ENCODE peak calls at places on chromosomes 16 and 17, in six cellular contexts. One of them, this sample, is unnamed.

GRCh38 chr17:77423589-77424451 is 283.1 kb downstream of the SEC14L1 start:
- DNase-seq in fibroblast of mammary gland: peak
- DNase-seq in retinal pigment epithelial cell: peak
- DNase-seq in globus pallidus: peak
- DNase-seq in HEK293T: no peak
- DNase-seq in putamen: peak
- DNase-seq in this sample: peak

GRCh38 chr17:3660311-3660891 is 8.0 kb downstream of the TAX1BP3 start:
- DNase-seq in HEK293T: no peak
- DNase-seq in fibroblast of mammary gland: no peak
- DNase-seq in globus pallidus: peak
- DNase-seq in putamen: peak
- DNase-seq in retinal pigment epithelial cell: no peak
- DNase-seq in this sample: no peak

GRCh38 chr17:80927791-80928216 is 63.8 kb upstream of the CHMP6 start:
- DNase-seq in HEK293T: no peak
- DNase-seq in putamen: no peak
- DNase-seq in retinal pigment epithelial cell: no peak
- DNase-seq in globus pallidus: no peak
- DNase-seq in fibroblast of mammary gland: no peak
- DNase-seq in this sample: no peak

GRCh38 chr17:918102-918740 is 61.4 kb downstream of the NXN start:
- DNase-seq in retinal pigment epithelial cell: no peak
- DNase-seq in fibroblast of mammary gland: peak
- DNase-seq in putamen: no peak
- DNase-seq in globus pallidus: no peak
- DNase-seq in HEK293T: no peak
- DNase-seq in this sample: no peak

GRCh38 chr17:2378905-2379304 is 22.0 kb downstream of the MNT start:
- DNase-seq in globus pallidus: no peak
- DNase-seq in putamen: no peak
- DNase-seq in retinal pigment epithelial cell: no peak
- DNase-seq in HEK293T: no peak
- DNase-seq in fibroblast of mammary gland: no peak
- DNase-seq in this sample: no peak

GRCh38 chr17:57584050-57584551 is 161.0 kb downstream of the CCDC182 start:
- DNase-seq in globus pallidus: no peak
- DNase-seq in putamen: no peak
- DNase-seq in HEK293T: no peak
- DNase-seq in retinal pigment epithelial cell: no peak
- DNase-seq in fibroblast of mammary gland: peak
- DNase-seq in this sample: no peak

GRCh38 chr17:17682737-17683675 is 1.7 kb downstream of the RAI1 start:
- DNase-seq in HEK293T: peak
- DNase-seq in putamen: peak
- DNase-seq in retinal pigment epithelial cell: no peak
- DNase-seq in globus pallidus: peak
- DNase-seq in fibroblast of mammary gland: peak
- DNase-seq in this sample: peak

GRCh38 chr16:87448866-87449265 is 44.0 kb downstream of the ZCCHC14 start:
- DNase-seq in retinal pigment epithelial cell: no peak
- DNase-seq in globus pallidus: no peak
- DNase-seq in putamen: no peak
- DNase-seq in HEK293T: no peak
- DNase-seq in fibroblast of mammary gland: no peak
- DNase-seq in this sample: no peak

GRCh38 chr17:11495616-11496015 is 102.7 kb upstream of the DNAH9 start:
- DNase-seq in fibroblast of mammary gland: no peak
- DNase-seq in retinal pigment epithelial cell: no peak
- DNase-seq in globus pallidus: no peak
- DNase-seq in HEK293T: no peak
- DNase-seq in putamen: no peak
- DNase-seq in this sample: no peak

GRCh38 chr17:80377798-80378197 is 37.2 kb upstream of the ENDOV start:
- DNase-seq in globus pallidus: no peak
- DNase-seq in retinal pigment epithelial cell: no peak
- DNase-seq in fibroblast of mammary gland: no peak
- DNase-seq in HEK293T: no peak
- DNase-seq in putamen: no peak
- DNase-seq in this sample: no peak

GRCh38 chr17:3656755-3657587 is 11.4 kb downstream of the TAX1BP3 start:
- DNase-seq in fibroblast of mammary gland: no peak
- DNase-seq in retinal pigment epithelial cell: no peak
- DNase-seq in globus pallidus: no peak
- DNase-seq in putamen: no peak
- DNase-seq in HEK293T: no peak
- DNase-seq in this sample: no peak

GRCh38 chr17:35568561-35568960 is 7.9 kb upstream of the SLFN14 start:
- DNase-seq in HEK293T: peak
- DNase-seq in globus pallidus: no peak
- DNase-seq in putamen: no peak
- DNase-seq in retinal pigment epithelial cell: no peak
- DNase-seq in fibroblast of mammary gland: peak
- DNase-seq in this sample: peak

GRCh38 chr16:85151603-85152413 is 39.5 kb upstream of the CIBAR2 start:
- DNase-seq in HEK293T: no peak
- DNase-seq in fibroblast of mammary gland: peak
- DNase-seq in putamen: no peak
- DNase-seq in globus pallidus: peak
- DNase-seq in retinal pigment epithelial cell: peak
- DNase-seq in this sample: peak

GRCh38 chr17:66459811-66460270 is 157.4 kb downstream of the PRKCA start:
- DNase-seq in retinal pigment epithelial cell: peak
- DNase-seq in fibroblast of mammary gland: peak
- DNase-seq in putamen: no peak
- DNase-seq in HEK293T: no peak
- DNase-seq in globus pallidus: no peak
- DNase-seq in this sample: peak

GRCh38 chr16:11342021-11342855 is 3.0 kb upstream of the RMI2 start:
- DNase-seq in HEK293T: no peak
- DNase-seq in globus pallidus: no peak
- DNase-seq in retinal pigment epithelial cell: no peak
- DNase-seq in putamen: no peak
- DNase-seq in fibroblast of mammary gland: no peak
- DNase-seq in this sample: no peak

GRCh38 chr16:17173134-17173729 is 297.5 kb downstream of the XYLT1 start:
- DNase-seq in fibroblast of mammary gland: peak
- DNase-seq in HEK293T: no peak
- DNase-seq in globus pallidus: peak
- DNase-seq in retinal pigment epithelial cell: no peak
- DNase-seq in putamen: peak
- DNase-seq in this sample: peak

GRCh38 chr17:17347234-17347955 is 44.2 kb downstream of the NT5M start:
- DNase-seq in globus pallidus: no peak
- DNase-seq in putamen: no peak
- DNase-seq in fibroblast of mammary gland: no peak
- DNase-seq in HEK293T: no peak
- DNase-seq in retinal pigment epithelial cell: no peak
- DNase-seq in this sample: no peak

GRCh38 chr17:1072551-1072961 is 75.6 kb downstream of the TIMM22 start:
- DNase-seq in HEK293T: no peak
- DNase-seq in globus pallidus: no peak
- DNase-seq in retinal pigment epithelial cell: no peak
- DNase-seq in putamen: no peak
- DNase-seq in fibroblast of mammary gland: no peak
- DNase-seq in this sample: no peak

GRCh38 chr17:30238387-30239088 is 3.0 kb upstream of the SLC6A4 start:
- DNase-seq in fibroblast of mammary gland: no peak
- DNase-seq in HEK293T: no peak
- DNase-seq in retinal pigment epithelial cell: no peak
- DNase-seq in globus pallidus: no peak
- DNase-seq in putamen: no peak
- DNase-seq in this sample: no peak

GRCh38 chr17:33674685-33675084 is 381.6 kb upstream of the ASIC2 start:
- DNase-seq in HEK293T: peak
- DNase-seq in globus pallidus: peak
- DNase-seq in putamen: peak
- DNase-seq in fibroblast of mammary gland: peak
- DNase-seq in retinal pigment epithelial cell: peak
- DNase-seq in this sample: peak

GRCh38 chr17:60435244-60436170 is 13.2 kb downstream of the CHCT1 start:
- DNase-seq in putamen: peak
- DNase-seq in globus pallidus: peak
- DNase-seq in retinal pigment epithelial cell: peak
- DNase-seq in HEK293T: peak
- DNase-seq in fibroblast of mammary gland: peak
- DNase-seq in this sample: peak

GRCh38 chr17:57527437-57528083 is 217.5 kb downstream of the CCDC182 start:
- DNase-seq in retinal pigment epithelial cell: no peak
- DNase-seq in putamen: no peak
- DNase-seq in globus pallidus: no peak
- DNase-seq in HEK293T: no peak
- DNase-seq in fibroblast of mammary gland: no peak
- DNase-seq in this sample: no peak

GRCh38 chr16:67459066-67459857 is 21.7 kb downstream of the ATP6V0D1 start:
- DNase-seq in globus pallidus: peak
- DNase-seq in fibroblast of mammary gland: no peak
- DNase-seq in retinal pigment epithelial cell: no peak
- DNase-seq in HEK293T: no peak
- DNase-seq in putamen: no peak
- DNase-seq in this sample: peak

GRCh38 chr17:80229011-80229410 is 8.8 kb downstream of the SLC26A11 start:
- DNase-seq in putamen: no peak
- DNase-seq in globus pallidus: no peak
- DNase-seq in retinal pigment epithelial cell: no peak
- DNase-seq in fibroblast of mammary gland: no peak
- DNase-seq in HEK293T: no peak
- DNase-seq in this sample: no peak

GRCh38 chr16:88688013-88688778 is 1.9 kb upstream of the SNAI3 start:
- DNase-seq in fibroblast of mammary gland: no peak
- DNase-seq in globus pallidus: no peak
- DNase-seq in putamen: no peak
- DNase-seq in retinal pigment epithelial cell: peak
- DNase-seq in HEK293T: no peak
- DNase-seq in this sample: peak

GRCh38 chr17:80152057-80152831 is 5.3 kb upstream of the EIF4A3 start:
- DNase-seq in globus pallidus: no peak
- DNase-seq in retinal pigment epithelial cell: no peak
- DNase-seq in fibroblast of mammary gland: peak
- DNase-seq in putamen: no peak
- DNase-seq in HEK293T: no peak
- DNase-seq in this sample: no peak

GRCh38 chr17:29769225-29769624 is 146.5 kb upstream of the CORO6 start:
- DNase-seq in globus pallidus: no peak
- DNase-seq in retinal pigment epithelial cell: no peak
- DNase-seq in putamen: no peak
- DNase-seq in HEK293T: no peak
- DNase-seq in fibroblast of mammary gland: no peak
- DNase-seq in this sample: no peak

GRCh38 chr17:32871736-32872135 is 5.2 kb downstream of the MYO1D start:
- DNase-seq in retinal pigment epithelial cell: no peak
- DNase-seq in putamen: no peak
- DNase-seq in fibroblast of mammary gland: no peak
- DNase-seq in HEK293T: no peak
- DNase-seq in globus pallidus: peak
- DNase-seq in this sample: peak

GRCh38 chr16:84941916-84942315 is 69.4 kb downstream of the ZDHHC7 start:
- DNase-seq in fibroblast of mammary gland: no peak
- DNase-seq in globus pallidus: no peak
- DNase-seq in putamen: no peak
- DNase-seq in retinal pigment epithelial cell: no peak
- DNase-seq in HEK293T: no peak
- DNase-seq in this sample: no peak